ENCODE peak calls at places on chromosomes 13 and 19, in four cellular contexts. R is T follicular helper cell; U is stimulated activated CD8-positive, alpha-beta memory T cell treated with anti-CD3 and anti-CD28 coated beads, Interleukin-15, amount 100 ng/mL, for 4 hours; L is stimulated activated CD4-positive, alpha-beta T cell treated with anti-CD3 and anti-CD28 coated beads, Interleukin-4, amount 100 ng/mL, for 24 hours. W is an unnamed sample.

GRCh38 chr13:100356889-100357288 is 231.7 kb downstream of the GGACT start:
- DNase-seq in R (no peak), L (no peak), U (no peak), W (no peak)

GRCh38 chr19:16324384-16325160 is at the start of gene KLF2:
- DNase-seq in L (peak), R (peak), U (peak), W (no peak)

GRCh38 chr13:73922728-73923393 is 211.3 kb downstream of the KLF12 start:
- DNase-seq in U (no peak), R (no peak), L (no peak), W (no peak)

GRCh38 chr19:10339380-10339960 is at the start of gene ICAM3:
- DNase-seq in L (peak), R (peak), U (peak), W (no peak)

GRCh38 chr19:17209126-17210036 is 5.8 kb upstream of the USE1 start:
- DNase-seq in U (no peak), L (peak), R (no peak), W (no peak)

GRCh38 chr13:102089177-102089576 is 312.7 kb downstream of the FGF14 start:
- DNase-seq in R (no peak), U (no peak), L (no peak), W (peak)

GRCh38 chr13:113621046-113621445 is 36.5 kb downstream of the TFDP1 start:
- DNase-seq in R (no peak), U (no peak), L (no peak), W (no peak)

GRCh38 chr19:5484398-5485285 is 29.4 kb downstream of the ZNRF4 start:
- DNase-seq in R (no peak), L (no peak), U (no peak), W (no peak)

GRCh38 chr19:28313633-28314032 is 899.3 kb downstream of the UQCRFS1 start:
- DNase-seq in L (no peak), U (no peak), R (no peak), W (no peak)

GRCh38 chr13:97194473-97194872 is 27.7 kb upstream of the MBNL2 start:
- DNase-seq in L (no peak), R (no peak), U (no peak), W (no peak)

GRCh38 chr13:112790735-112791641 is 101.2 kb downstream of the ATP11A start:
- DNase-seq in R (no peak), L (no peak), U (no peak), W (no peak)

GRCh38 chr19:44530777-44531176 is 1.3 kb upstream of the CEACAM20 start:
- DNase-seq in R (no peak), U (no peak), L (no peak), W (no peak)

GRCh38 chr19:5828661-5829566 is 10.6 kb downstream of the FUT6 start:
- DNase-seq in L (peak), R (no peak), U (no peak), W (no peak)

GRCh38 chr19:37692956-37693660 is 26.5 kb downstream of the ZNF607 start:
- DNase-seq in U (no peak), L (no peak), R (no peak), W (no peak)

GRCh38 chr13:97020689-97021240 is 26.5 kb upstream of the OXGR1 start:
- DNase-seq in U (no peak), R (no peak), L (no peak), W (no peak)

GRCh38 chr19:33447336-33448158 is 74.0 kb downstream of the CEBPG start:
- DNase-seq in L (no peak), R (no peak), U (no peak), W (no peak)

GRCh38 chr13:97855570-97855970 is 97.9 kb upstream of the IPO5 start:
- DNase-seq in U (no peak), R (no peak), L (peak), W (no peak)

GRCh38 chr13:51243832-51244231 is 21.6 kb downstream of the FAM124A start:
- DNase-seq in L (no peak), U (no peak), R (no peak), W (no peak)

GRCh38 chr19:14476663-14477401 is 1.7 kb upstream of the PTGER1 start:
- DNase-seq in R (peak), L (peak), U (peak), W (no peak)

GRCh38 chr13:46168341-46168740 is 13.6 kb downstream of the LCP1 start:
- DNase-seq in U (no peak), L (peak), R (peak), W (no peak)

GRCh38 chr13:71217827-71218226 is 649.2 kb downstream of the DACH1 start:
- DNase-seq in R (no peak), L (no peak), U (no peak), W (no peak)

GRCh38 chr19:11982526-11982925 is 17.7 kb downstream of the ZNF763 start:
- DNase-seq in U (no peak), L (no peak), R (no peak), W (no peak)

GRCh38 chr19:33558846-33559245 is 37.3 kb upstream of the PEPD start:
- DNase-seq in L (no peak), R (no peak), U (no peak), W (no peak)

GRCh38 chr19:46931197-46931596 is 70.4 kb downstream of the ARHGAP35 start:
- DNase-seq in U (no peak), L (no peak), R (no peak), W (no peak)

GRCh38 chr13:48066310-48066989 is 28.5 kb downstream of the MED4 start:
- DNase-seq in R (no peak), U (no peak), L (peak), W (no peak)

GRCh38 chr19:10690351-10690781 is 10.9 kb upstream of the QTRT1 start:
- DNase-seq in U (no peak), R (no peak), L (no peak), W (no peak)

GRCh38 chr13:60111726-60112125 is 52.0 kb downstream of the DIAPH3 start:
- DNase-seq in L (no peak), U (no peak), R (no peak), W (no peak)

W was measured in HS-5.